ENCODE peak calls at places on chromosomes 5 and 9, in five cellular contexts. L is stomach; N is cardiac muscle cell; T is fibroblast of lung; U is CD8-positive, alpha-beta T cell. E is an unnamed sample.

GRCh38 chr9:83630938-83631457 is 8.1 kb downstream of the IDNK start:
- DNase-seq in L (no peak), N (peak), T (peak), U (no peak), E (no peak)

GRCh38 chr9:91489391-91489899 is 65.8 kb upstream of the NFIL3 start:
- DNase-seq in L (no peak), N (no peak), T (peak), U (no peak), E (no peak)

GRCh38 chr5:136985785-136986475 is 513.2 kb downstream of the SPOCK1 start:
- DNase-seq in L (no peak), N (no peak), T (no peak), U (no peak), E (no peak)

GRCh38 chr9:2117527-2117926 is 102.4 kb downstream of the SMARCA2 start:
- DNase-seq in L (no peak), N (no peak), T (no peak), U (no peak), E (no peak)

GRCh38 chr5:79613571-79613970 is 1.3 kb downstream of the TENT2 start:
- DNase-seq in L (no peak), N (no peak), T (peak), U (no peak), E (no peak)

GRCh38 chr9:82273121-82273520 is 284.5 kb downstream of the SPATA31D1 start:
- DNase-seq in L (no peak), N (no peak), T (peak), U (no peak), E (no peak)

GRCh38 chr5:81182396-81183390 is 50.4 kb upstream of the CKMT2 start:
- DNase-seq in L (no peak), N (no peak), T (no peak), U (no peak), E (no peak)

GRCh38 chr5:79535477-79536192 is 21.7 kb upstream of the HOMER1 start:
- DNase-seq in L (no peak), N (no peak), T (no peak), U (no peak), E (no peak)

GRCh38 chr5:38848637-38849036 is 2.8 kb downstream of the OSMR start:
- DNase-seq in L (no peak), N (no peak), T (no peak), U (no peak), E (no peak)

GRCh38 chr5:38843665-38844064 is 2.1 kb upstream of the OSMR start:
- DNase-seq in L (no peak), N (no peak), T (no peak), U (no peak), E (no peak)

GRCh38 chr5:38846379-38846967 is 661 bp downstream of the OSMR start:
- DNase-seq in L (no peak), N (no peak), T (no peak), U (no peak), E (no peak)

GRCh38 chr5:38845555-38846378 is at the start of gene OSMR:
- DNase-seq in L (peak), N (peak), T (peak), U (no peak), E (no peak)

DNA sequence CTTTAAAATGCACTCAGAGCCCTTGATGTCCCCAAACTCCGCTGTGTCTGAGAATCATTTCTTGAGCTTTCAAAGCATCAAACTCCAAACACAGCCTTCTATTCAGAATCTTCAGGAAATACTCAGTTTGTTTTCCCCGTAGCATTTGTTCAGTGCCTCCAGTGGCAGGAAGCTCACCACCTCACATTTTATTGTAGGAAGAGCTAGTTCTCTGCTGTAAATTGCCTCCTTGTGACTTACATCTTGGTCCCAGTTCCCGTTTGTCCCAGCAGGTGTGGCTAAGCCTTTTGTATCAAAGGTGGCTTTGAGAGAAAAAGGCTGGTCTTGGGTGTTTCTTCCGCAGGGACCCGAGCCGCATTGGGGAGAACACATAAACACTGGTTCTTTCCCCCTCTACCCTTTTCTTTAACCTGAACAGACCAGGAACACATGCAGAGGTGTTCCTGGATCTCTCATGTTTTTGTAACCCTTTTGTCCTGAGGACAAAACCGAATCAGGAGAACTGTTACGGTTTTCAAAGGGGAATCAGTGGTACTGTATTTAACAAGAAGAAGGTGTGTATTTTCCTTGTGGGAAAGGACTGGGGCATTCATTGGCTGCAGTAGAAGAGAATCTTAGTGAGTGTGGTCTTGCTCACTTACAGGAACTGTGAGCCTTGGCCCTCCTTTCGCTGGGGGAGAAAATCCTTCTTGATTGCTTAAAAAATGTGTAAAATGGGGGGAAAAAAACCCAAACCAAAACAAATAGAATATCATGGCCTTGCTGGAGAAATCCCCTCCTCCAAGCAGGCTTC is 1.9 kb downstream of the OSMR start:
- DNase-seq in L (no peak), N (no peak), T (peak), U (no peak), E (no peak)
- TF ChIP-seq CTCF in L (no peak), N (peak), T (peak), U (no peak), E (no peak)

GRCh38 chr5:173233347-173234128 is 1.5 kb downstream of the NKX2-5 start:
- DNase-seq in L (no peak), N (peak), T (no peak), U (no peak), E (no peak)

GRCh38 chr5:173234129-173234793 is 745 bp downstream of the NKX2-5 start:
- DNase-seq in L (no peak), N (peak), T (no peak), U (no peak), E (no peak)

GRCh38 chr5:173236531-173237501 is 1.8 kb upstream of the NKX2-5 start:
- DNase-seq in L (no peak), N (peak), T (no peak), U (peak), E (no peak)

GRCh38 chr5:173237821-173238220 is 2.8 kb upstream of the NKX2-5 start:
- DNase-seq in L (no peak), N (peak), T (no peak), U (no peak), E (no peak)

GRCh38 chr5:173235499-173236394 is 741 bp upstream of the NKX2-5 start:
- DNase-seq in L (no peak), N (peak), T (no peak), U (no peak), E (no peak)
- H3K27ac ChIP-seq in L (no peak), N (peak), T (no peak), U (no peak), E (no peak)

GRCh38 chr5:1881731-1882336 is 891 bp downstream of the IRX4 start:
- DNase-seq in L (no peak), N (peak), T (no peak), U (no peak), E (no peak)
- TF ChIP-seq CTCF in L (no peak), N (no peak), T (no peak), U (no peak), E (no peak)

DNA sequence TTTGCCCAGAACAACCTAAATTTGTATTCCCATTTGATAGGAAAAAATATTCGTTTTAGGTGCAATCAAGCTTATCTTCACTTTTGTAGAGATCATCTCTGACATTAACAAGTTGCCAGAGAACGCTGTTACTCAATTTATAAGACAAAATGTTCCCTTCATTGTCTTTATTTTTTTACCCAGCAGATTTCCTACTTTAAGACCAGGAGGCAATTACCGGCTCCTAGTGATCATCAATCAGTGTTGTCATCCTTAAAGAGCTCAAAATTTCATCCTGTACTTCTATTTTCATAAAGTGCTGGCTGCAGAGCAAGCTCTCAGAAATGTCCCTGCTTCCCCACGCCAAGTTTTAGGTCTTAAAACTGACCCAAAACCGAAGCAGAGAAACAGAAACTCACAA is 82.9 kb downstream of the PJA2 start:
- DNase-seq in L (no peak), N (no peak), T (no peak), U (no peak), E (no peak)
- H3K27ac ChIP-seq in L (peak), N (no peak), T (no peak), U (no peak), E (no peak)

DNA sequence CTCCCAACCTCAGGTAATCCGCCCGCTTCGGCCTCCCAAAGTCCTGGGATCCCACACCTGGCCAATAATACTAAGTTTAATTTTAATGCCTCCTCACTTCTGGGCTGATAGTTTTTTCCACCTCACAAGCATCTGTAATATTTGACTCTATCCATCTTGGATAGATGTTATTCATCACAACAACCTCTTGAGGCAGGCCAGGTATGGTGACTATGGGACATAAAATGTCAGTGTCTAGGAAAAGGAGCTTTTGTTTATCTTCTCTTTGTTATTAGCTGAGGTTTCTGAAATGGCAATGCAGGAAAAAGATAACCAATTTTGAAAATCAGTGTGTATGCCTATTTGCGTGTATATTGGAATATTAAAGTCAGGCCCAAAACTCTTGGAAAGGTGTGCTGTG is 1.2 kb upstream of the CCDC69 start:
- DNase-seq in L (no peak), N (no peak), T (no peak), U (no peak), E (peak)
- TF ChIP-seq CTCF in L (no peak), N (no peak), T (no peak), U (peak), E (peak)

GRCh38 chr5:39186289-39186688 is 33.1 kb downstream of the FYB1 start:
- DNase-seq in L (no peak), N (no peak), T (no peak), U (no peak), E (no peak)
- H3K27ac ChIP-seq in L (peak), N (no peak), T (no peak), U (peak), E (no peak)

E was measured in MM.1S.